ENCODE peak calls at places on chromosome X, in five cellular contexts. E is SK-N-SH; A is stimulated activated CD4-positive, alpha-beta T cell treated with anti-CD3 and anti-CD28 coated beads, Interleukin-15, amount 100 ng/mL, for 24 hours; Q is Right ventricle myocardium superior; I is activated T-cell treated with anti-CD3 and anti-CD28 coated beads, Interleukin-2, amount 50 U/mL, for 4 hours. H is an unnamed sample.

GRCh38 chrX:39869846-39870601 is 227.7 kb downstream of the BCOR start:
- DNase-seq in E (no peak), A (peak; percentile 81), Q (no peak), I (peak; percentile 64), H (no peak)

GRCh38 chrX:103398321-103398937 is 22.1 kb downstream of the BEX3 start:
- DNase-seq in E (no peak), A (no peak), Q (no peak), I (no peak), H (no peak)

GRCh38 chrX:53684415-53685192 is 1.9 kb downstream of the HUWE1 start:
- DNase-seq in E (no peak), A (no peak), Q (no peak), I (no peak), H (no peak)

GRCh38 chrX:7163146-7163677 is 15.3 kb upstream of the PUDP start:
- DNase-seq in E (peak; percentile 21), A (no peak), Q (no peak), I (no peak), H (no peak)

GRCh38 chrX:139246295-139246694 is 284.2 kb upstream of the F9 start:
- DNase-seq in E (no peak), A (no peak), Q (no peak), I (no peak), H (no peak)

GRCh38 chrX:24494544-24495113 is 29.5 kb downstream of the PDK3 start:
- DNase-seq in E (no peak), A (no peak), Q (no peak), I (no peak), H (peak; percentile 30)

GRCh38 chrX:150200820-150201287 is 162.3 kb upstream of the MAMLD1 start:
- DNase-seq in E (peak; percentile 26), A (peak; percentile 75), Q (no peak), I (peak; percentile 11), H (peak; percentile 5)

GRCh38 chrX:53257166-53257565 is 24.2 kb downstream of the IQSEC2 start:
- DNase-seq in E (no peak), A (no peak), Q (no peak), I (no peak), H (no peak)

GRCh38 chrX:109089359-109089758 is 353.0 kb upstream of the IRS4 start:
- DNase-seq in E (no peak), A (no peak), Q (no peak), I (no peak), H (no peak)